ENCODE peak calls at places on chromosomes 2 and 18, in eight cellular contexts. B is psoas muscle; T is activated CD8-positive, alpha-beta T cell treated with anti-CD3 and anti-CD28 coated beads for 36 hours; N is fibroblast of lung; S is nephron progenitor cell; A is A549; G is upper lobe of left lung; W is endothelial cell. C is an unnamed sample.

GRCh38 chr18:32930695-32931301 is 158.0 kb upstream of the KLHL14 start:
- DNase-seq in B (no peak), T (no peak), N (peak; percentile 63), S (no peak), A (peak; percentile 6), G (no peak), W (no peak), C (no peak)

GRCh38 chr2:113027691-113028090 is 22.4 kb downstream of the IL36A start:
- DNase-seq in B (no peak), T (no peak), N (no peak), S (no peak), A (no peak), G (no peak), W (no peak), C (no peak)

GRCh38 chr2:129165001-129165400 is 814.5 kb upstream of the RAB6C start:
- DNase-seq in B (no peak), T (no peak), N (no peak), S (no peak), A (no peak), G (no peak), W (no peak), C (no peak)

GRCh38 chr2:51368250-51368649 is 336.3 kb upstream of the NRXN1 start:
- DNase-seq in B (no peak), T (no peak), N (no peak), S (no peak), A (no peak), G (no peak), W (no peak), C (no peak)

GRCh38 chr2:241777686-241778627 is 1.3 kb downstream of the GAL3ST2 start:
- DNase-seq in B (no peak), T (no peak), N (no peak), S (no peak), A (no peak), G (peak; percentile 17), W (peak; percentile 5), C (no peak)

GRCh38 chr18:50853863-50854271 is 25.1 kb upstream of the ME2 start:
- DNase-seq in B (peak; percentile 26), T (no peak), N (peak; percentile 81), S (no peak), A (peak; percentile 37), G (peak; percentile 56), W (no peak), C (no peak)

GRCh38 chr2:88227446-88227845 is 57.3 kb downstream of the THNSL2 start:
- DNase-seq in B (no peak), T (no peak), N (no peak), S (peak; percentile 54), A (no peak), G (no peak), W (no peak), C (no peak)

GRCh38 chr18:32911660-32912284 is 138.9 kb upstream of the KLHL14 start:
- DNase-seq in B (no peak), T (no peak), N (peak; percentile 88), S (no peak), A (no peak), G (no peak), W (no peak), C (no peak)

GRCh38 chr2:102442967-102443828 is 20.2 kb downstream of the IL18RAP start:
- DNase-seq in B (no peak), T (peak; percentile 71), N (peak; percentile 12), S (peak; percentile 21), A (peak; percentile 13), G (no peak), W (peak; percentile 33), C (no peak)

GRCh38 chr2:214244847-214245246 is 166.0 kb upstream of the VWC2L start:
- DNase-seq in B (no peak), T (no peak), N (peak; percentile 69), S (no peak), A (no peak), G (no peak), W (no peak), C (no peak)

GRCh38 chr2:188306271-188306670 is 14.6 kb downstream of the GULP1 start:
- DNase-seq in B (no peak), T (no peak), N (no peak), S (no peak), A (no peak), G (no peak), W (no peak), C (no peak)

GRCh38 chr18:62655520-62656219 is 59.7 kb upstream of the PHLPP1 start:
- DNase-seq in B (no peak), T (no peak), N (no peak), S (no peak), A (no peak), G (no peak), W (no peak), C (no peak)

GRCh38 chr18:79772865-79773696 is 24.7 kb upstream of the KCNG2 start:
- DNase-seq in B (no peak), T (no peak), N (no peak), S (no peak), A (no peak), G (peak; percentile 17), W (no peak), C (no peak)

GRCh38 chr2:225993430-225993829 is 593.9 kb downstream of the NYAP2 start:
- DNase-seq in B (no peak), T (no peak), N (peak; percentile 73), S (no peak), A (no peak), G (no peak), W (no peak), C (no peak)

GRCh38 chr2:19801367-19802087 is 100.3 kb downstream of the TTC32 start:
- DNase-seq in B (peak; percentile 92), T (no peak), N (peak; percentile 99), S (no peak), A (peak; percentile 95), G (peak; percentile 57), W (no peak), C (no peak)

GRCh38 chr18:64333584-64333983 is 184.7 kb upstream of the LINC00305 start:
- DNase-seq in B (no peak), T (no peak), N (no peak), S (no peak), A (no peak), G (no peak), W (no peak), C (no peak)

GRCh38 chr2:69494126-69494525 is 56.9 kb upstream of the NFU1 start:
- DNase-seq in B (no peak), T (no peak), N (no peak), S (no peak), A (no peak), G (no peak), W (no peak), C (no peak)

GRCh38 chr18:3180325-3180724 is 39.4 kb downstream of the MYOM1 start:
- DNase-seq in B (no peak), T (no peak), N (peak; percentile 43), S (no peak), A (no peak), G (no peak), W (no peak), C (no peak)

GRCh38 chr2:4914551-4914950 is 777.6 kb upstream of the SOX11 start:
- DNase-seq in B (no peak), T (no peak), N (peak; percentile 1), S (no peak), A (peak; percentile 7), G (peak; percentile 30), W (no peak), C (no peak)

GRCh38 chr2:20666364-20667150 is at the start of gene GDF7:
- DNase-seq in B (peak; percentile 55), T (peak; percentile 37), N (no peak), S (peak; percentile 53), A (no peak), G (no peak), W (peak; percentile 72), C (no peak)

DNA sequence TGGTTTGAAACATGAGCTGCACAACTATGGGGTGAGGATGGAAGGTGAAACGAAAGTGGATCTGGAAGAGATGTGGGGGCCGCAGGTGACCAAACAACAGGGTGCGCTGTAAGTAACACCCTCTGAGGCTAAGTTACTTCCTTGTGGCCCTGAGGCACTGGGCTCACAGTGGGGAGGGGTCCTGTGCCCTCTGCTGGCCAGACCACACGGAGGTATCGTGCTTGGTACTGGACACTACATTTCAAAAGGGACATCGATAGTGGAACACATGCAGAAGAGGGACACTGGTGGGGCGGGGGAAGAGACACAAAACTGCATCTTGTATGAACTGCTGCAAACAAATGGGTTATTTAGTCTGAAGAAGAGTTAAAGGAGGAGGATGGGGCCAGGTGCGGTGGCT is 110.6 kb downstream of the CLIP4 start:
- DNase-seq in B (no peak), T (no peak), N (no peak), S (no peak), A (no peak), G (no peak), W (no peak), C (no peak)
- TF ChIP-seq CTCF in B (no peak), T (no peak), N (no peak), S (no peak), A (no peak), G (no peak), W (no peak), C (no peak)

GRCh38 chr2:100207411-100207885 is 65.1 kb upstream of the AFF3 start:
- DNase-seq in B (no peak), T (no peak), N (no peak), S (no peak), A (no peak), G (no peak), W (no peak), C (no peak)
- TF ChIP-seq CTCF in B (no peak), T (no peak), N (no peak), S (no peak), A (no peak), G (no peak), W (no peak), C (no peak)

GRCh38 chr2:127012868-127013267 is 94.1 kb downstream of the BIN1 start:
- DNase-seq in B (no peak), T (no peak), N (peak; percentile 5), S (no peak), A (no peak), G (no peak), W (no peak), C (no peak)
- TF ChIP-seq CTCF in B (no peak), T (no peak), N (no peak), S (no peak), A (no peak), G (no peak), W (no peak), C (no peak)

GRCh38 chr2:126863336-126864015 is 35.2 kb upstream of the TEX51 start:
- DNase-seq in B (no peak), T (no peak), N (no peak), S (peak; percentile 59), A (no peak), G (no peak), W (no peak), C (no peak)

GRCh38 chr2:126866451-126866850 is 32.2 kb upstream of the TEX51 start:
- DNase-seq in B (no peak), T (no peak), N (no peak), S (no peak), A (no peak), G (no peak), W (no peak), C (no peak)

GRCh38 chr2:126862730-126863129 is 36.0 kb upstream of the TEX51 start:
- DNase-seq in B (no peak), T (no peak), N (no peak), S (no peak), A (no peak), G (no peak), W (no peak), C (no peak)

GRCh38 chr2:126860395-126860794 is 38.3 kb upstream of the TEX51 start:
- DNase-seq in B (no peak), T (no peak), N (no peak), S (no peak), A (no peak), G (no peak), W (no peak), C (no peak)

GRCh38 chr2:126864861-126865260 is 33.8 kb upstream of the TEX51 start:
- DNase-seq in B (no peak), T (peak; percentile 8), N (no peak), S (no peak), A (no peak), G (no peak), W (no peak), C (no peak)
- TF ChIP-seq CTCF in B (no peak), T (no peak), N (peak; percentile 11), S (no peak), A (no peak), G (no peak), W (no peak), C (peak; percentile 24)